ENCODE peak calls at places on chromosomes 2 and 18, in four cellular contexts. I is GM23248, Q is smooth muscle cell of the brain vasculature, R is cardiac muscle cell. N is an unnamed sample.
A peak's percentile ranks its signal among the peaks of the same experiment; 100 is the strongest.

GRCh38 chr2:69961496-69961895 is at the start of gene ASPRV1:
- DNase-seq in I (no peak), Q (no peak), R (no peak), N (no peak)

GRCh38 chr2:88091943-88092342 is 24.3 kb downstream of the SMYD1 start:
- DNase-seq in I (no peak), Q (no peak), R (no peak), N (no peak)

GRCh38 chr2:27664622-27665363 is 1.1 kb downstream of the SLC4A1AP start:
- DNase-seq in I (no peak), Q (no peak), R (no peak), N (no peak)

GRCh38 chr2:217657252-217657651 is 345.5 kb downstream of the TNS1 start:
- DNase-seq in I (no peak), Q (no peak), R (no peak), N (peak; percentile 11)

GRCh38 chr2:220528180-220528579 is 900.8 kb downstream of the SLC4A3 start:
- DNase-seq in I (peak; percentile 72), Q (no peak), R (no peak), N (no peak)

GRCh38 chr2:72916743-72917137 is 579 bp upstream of the EMX1 start:
- DNase-seq in I (no peak), Q (no peak), R (no peak), N (no peak)

GRCh38 chr2:151334082-151334815 is 23.1 kb upstream of the TNFAIP6 start:
- DNase-seq in I (peak; percentile 92), Q (peak; percentile 67), R (no peak), N (no peak)

GRCh38 chr2:27211241-27211942 is 449 bp upstream of the ATRAID start:
- DNase-seq in I (peak; percentile 59), Q (no peak), R (no peak), N (no peak)

GRCh38 chr2:152445791-152446201 is 110.8 kb downstream of the FMNL2 start:
- DNase-seq in I (peak; percentile 94), Q (no peak), R (no peak), N (no peak)

GRCh38 chr18:77093584-77093983 is 39.0 kb downstream of the MBP start:
- DNase-seq in I (no peak), Q (no peak), R (no peak), N (no peak)

GRCh38 chr2:237074211-237074993 is 11.3 kb upstream of the COPS8 start:
- DNase-seq in I (no peak), Q (no peak), R (no peak), N (no peak)

GRCh38 chr18:33854827-33855139 is 276.8 kb downstream of the ASXL3 start:
- DNase-seq in I (no peak), Q (no peak), R (no peak), N (no peak)